ENCODE peak calls at places on chromosomes 13 and 19, in five cellular contexts. T is IMR-90, R is fibroblast of lung, U is uterus, Z is SK-N-SH. L is an unnamed sample.

GRCh38 chr13:40338217-40338616 is 328.2 kb downstream of the FOXO1 start:
- DNase-seq in T (no peak), R (no peak), U (no peak), Z (no peak), L (no peak)

GRCh38 chr13:51000058-51000457 is 90.5 kb downstream of the RNASEH2B start:
- DNase-seq in T (no peak), R (peak; percentile 21), U (no peak), Z (no peak), L (no peak)

GRCh38 chr19:48630289-48631036 is 6.7 kb downstream of the DBP start:
- DNase-seq in T (no peak), R (peak; percentile 58), U (peak; percentile 77), Z (no peak), L (peak; percentile 75)

GRCh38 chr19:571127-571974 is 1.0 kb upstream of the BSG start:
- DNase-seq in T (peak; percentile 35), R (peak; percentile 51), U (no peak), Z (no peak), L (peak; percentile 63)

GRCh38 chr19:34493649-34494044 is 12.1 kb downstream of the WTIP start:
- DNase-seq in T (no peak), R (no peak), U (no peak), Z (no peak), L (no peak)

GRCh38 chr19:46328079-46328478 is 18.8 kb upstream of the PPP5C start:
- DNase-seq in T (no peak), R (peak; percentile 39), U (no peak), Z (no peak), L (peak; percentile 74)

GRCh38 chr19:39692166-39692565 is 12.1 kb upstream of the LGALS14 start:
- DNase-seq in T (no peak), R (no peak), U (no peak), Z (no peak), L (no peak)

GRCh38 chr19:35274323-35274722 is 5.6 kb downstream of the USF2 start:
- DNase-seq in T (no peak), R (no peak), U (no peak), Z (no peak), L (no peak)

GRCh38 chr19:17579523-17580244 is 24.2 kb downstream of the COLGALT1 start:
- DNase-seq in T (peak; percentile 26), R (peak; percentile 25), U (peak; percentile 68), Z (peak; percentile 92), L (peak; percentile 57)

GRCh38 chr19:47433121-47433520 is 13.8 kb upstream of the MEIS3 start:
- DNase-seq in T (no peak), R (no peak), U (no peak), Z (no peak), L (no peak)

GRCh38 chr13:24110011-24110410 is 50.5 kb upstream of the SPATA13 start:
- DNase-seq in T (no peak), R (no peak), U (no peak), Z (no peak), L (no peak)

GRCh38 chr13:113852536-113853517 is 11.0 kb downstream of the GAS6 start:
- DNase-seq in T (no peak), R (no peak), U (peak; percentile 16), Z (no peak), L (no peak)

GRCh38 chr19:38037151-38037611 is 130.2 kb downstream of the SIPA1L3 start:
- DNase-seq in T (no peak), R (no peak), U (no peak), Z (no peak), L (no peak)

GRCh38 chr13:91296011-91296410 is 51.5 kb upstream of the MIR17HG start:
- DNase-seq in T (no peak), R (no peak), U (no peak), Z (no peak), L (no peak)

GRCh38 chr19:49677901-49678674 is 1.0 kb downstream of the PRMT1 start:
- DNase-seq in T (peak; percentile 62), R (peak; percentile 40), U (peak; percentile 75), Z (peak; percentile 81), L (peak; percentile 72)

GRCh38 chr19:35702223-35703012 is 1.9 kb upstream of the ZBTB32 start:
- DNase-seq in T (peak; percentile 97), R (peak; percentile 97), U (peak; percentile 92), Z (peak; percentile 95), L (peak; percentile 98)

GRCh38 chr19:58558066-58558622 is at the start of gene UBE2M:
- DNase-seq in T (no peak), R (peak; percentile 51), U (peak; percentile 70), Z (no peak), L (peak; percentile 62)

GRCh38 chr19:12140545-12141404 is 625 bp upstream of the ZNF20 start:
- DNase-seq in T (peak; percentile 80), R (peak; percentile 70), U (peak; percentile 85), Z (peak; percentile 80), L (peak; percentile 84)

GRCh38 chr19:12139309-12139708 is 841 bp downstream of the ZNF20 start:
- DNase-seq in T (peak; percentile 8), R (peak; percentile 36), U (no peak), Z (no peak), L (peak; percentile 12)

GRCh38 chr19:12141405-12141736 is 1.2 kb upstream of the ZNF20 start:
- DNase-seq in T (no peak), R (no peak), U (no peak), Z (no peak), L (no peak)

GRCh38 chr19:12139885-12140544 is at the start of gene ZNF20:
- DNase-seq in T (peak; percentile 91), R (peak; percentile 90), U (peak; percentile 96), Z (peak; percentile 95), L (peak; percentile 94)

DNA sequence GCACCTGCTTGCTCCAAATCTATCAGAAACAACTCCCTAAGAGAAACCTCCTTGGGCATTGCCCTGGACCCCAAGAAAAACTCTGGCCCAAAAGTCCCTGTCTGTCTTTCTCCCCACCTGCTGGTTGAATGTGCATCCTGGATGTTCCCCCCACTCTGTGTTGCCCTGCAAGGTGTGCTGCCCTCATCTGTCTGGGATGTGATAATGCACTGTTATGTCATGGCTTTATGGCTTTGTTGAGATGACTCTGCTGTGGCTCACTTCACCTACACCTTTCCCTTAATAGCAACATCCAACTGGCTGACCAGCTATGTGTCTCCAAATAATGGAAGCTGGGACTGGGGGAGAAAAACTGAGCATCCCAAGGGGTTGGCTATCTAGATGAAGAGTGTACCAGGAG is 2.6 kb downstream of the ZNF20 start:
- DNase-seq in T (no peak), R (no peak), U (no peak), Z (no peak), L (no peak)
- TF ChIP-seq CTCF in T (no peak), R (no peak), U (no peak), Z (no peak), L (peak; percentile 10)

GRCh38 chr19:7500811-7501450 is 12.1 kb upstream of the PEX11G start:
- DNase-seq in T (peak; percentile 46), R (peak; percentile 73), U (no peak), Z (peak; percentile 93), L (peak; percentile 27)
- H3K4me3 ChIP-seq in T (peak overlapping the region; percentile 49), R (no peak overlapping the region), U (no peak overlapping the region), Z (peak overlapping the region; percentile 39), L (peak overlapping the region; percentile 38)

DNA sequence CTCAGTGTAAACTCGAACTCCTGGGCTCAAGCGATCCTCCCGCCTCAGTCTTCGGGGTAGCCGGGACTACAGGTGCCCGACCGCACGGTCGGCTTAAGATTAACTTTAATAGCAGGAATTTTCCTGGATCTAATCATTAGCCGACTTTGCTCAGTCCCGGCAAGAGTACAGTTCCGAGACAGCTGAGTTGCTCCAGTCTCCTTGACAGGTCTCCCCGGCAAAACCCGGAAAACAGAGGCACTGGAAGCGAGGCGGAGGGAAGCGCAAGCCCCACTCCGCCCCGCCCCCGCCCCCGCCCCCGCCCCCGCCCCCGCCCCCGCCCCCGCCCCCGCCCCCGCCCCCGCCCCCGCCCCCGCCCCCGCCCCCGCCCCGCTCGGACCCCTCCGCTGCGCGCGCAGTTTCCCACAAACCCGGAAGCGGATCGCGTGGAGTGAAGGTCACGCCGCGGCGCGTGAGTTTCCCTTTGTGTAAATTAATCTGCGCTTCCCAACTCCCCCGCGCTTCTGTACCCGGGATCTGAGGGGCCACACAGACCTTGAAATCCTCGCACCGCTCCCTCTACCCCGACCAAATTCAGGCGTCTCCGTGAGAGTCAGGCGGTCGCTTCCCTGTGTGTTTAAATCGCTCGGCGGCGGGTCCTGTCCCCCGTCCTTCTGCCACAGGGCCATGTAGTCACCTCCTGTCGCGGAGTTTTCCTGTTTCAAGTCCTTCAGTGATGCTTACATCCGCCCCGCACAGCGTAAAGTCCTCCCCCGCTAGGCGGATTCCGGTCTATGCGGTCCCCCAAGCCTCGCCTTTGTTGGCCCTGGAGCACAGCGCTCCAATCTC is at the start of gene ZNF480:
- DNase-seq in T (peak; percentile 73), R (peak; percentile 78), U (peak; percentile 77), Z (peak; percentile 93), L (peak; percentile 79)
- TF ChIP-seq CTCF in T (peak; percentile 13), R (peak; percentile 30), U (no peak), Z (peak; percentile 19), L (peak; percentile 13)

GRCh38 chr19:13241321-13242104 is 91.3 kb downstream of the IER2 start:
- DNase-seq in T (no peak), R (no peak), U (no peak), Z (no peak), L (no peak)
- H3K4me3 ChIP-seq in T (no peak overlapping the region), R (no peak overlapping the region), U (no peak overlapping the region), Z (no peak overlapping the region), L (no peak overlapping the region)

GRCh38 chr13:84917252-84917878 is 881.9 kb downstream of the SLITRK6 start:
- DNase-seq in T (peak; percentile 31), R (peak; percentile 16), U (no peak), Z (peak; percentile 34), L (peak; percentile 3)
- TF ChIP-seq CTCF in T (peak; percentile 50), R (peak; percentile 11), U (no peak), Z (peak; percentile 72), L (no peak)

GRCh38 chr19:18635831-18636182 is 1.0 kb upstream of the KLHL26 start:
- DNase-seq in T (no peak), R (no peak), U (no peak), Z (no peak), L (no peak)
- H3K4me3 ChIP-seq in T (no peak overlapping the region), R (no peak overlapping the region), U (no peak overlapping the region), Z (no peak overlapping the region), L (no peak overlapping the region)

GRCh38 chr13:104314926-104315535 is 1248.8 kb upstream of the SLC10A2 start:
- DNase-seq in T (peak; percentile 1), R (peak; percentile 32), U (no peak), Z (no peak), L (no peak)

GRCh38 chr13:104321756-104322155 is 1255.5 kb upstream of the SLC10A2 start:
- DNase-seq in T (no peak), R (no peak), U (no peak), Z (no peak), L (no peak)

GRCh38 chr13:104315606-104316005 is 1249.4 kb upstream of the SLC10A2 start:
- DNase-seq in T (peak; percentile 97), R (peak; percentile 99), U (no peak), Z (no peak), L (peak; percentile 72)

GRCh38 chr13:104320446-104320845 is 1254.2 kb upstream of the SLC10A2 start:
- DNase-seq in T (peak; percentile 4), R (peak; percentile 43), U (no peak), Z (no peak), L (no peak)

DNA sequence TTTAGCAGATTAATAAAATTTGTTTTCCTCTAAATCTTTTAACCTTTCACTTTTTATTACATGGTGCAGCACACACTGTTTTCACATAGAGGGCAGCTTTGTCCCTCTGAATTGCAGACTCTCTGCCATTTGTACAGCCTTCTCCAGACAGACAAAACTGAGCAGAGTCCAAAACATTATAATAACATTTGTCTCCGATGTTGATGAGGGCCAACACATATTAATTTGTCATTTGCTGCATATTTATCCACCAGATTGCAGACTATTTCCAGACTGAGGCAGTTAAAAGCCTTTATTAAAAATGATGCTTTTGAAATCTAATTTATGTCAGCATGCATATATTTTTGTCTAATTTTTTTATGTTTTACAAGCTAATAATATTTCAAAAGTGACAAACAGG is 1251.9 kb upstream of the SLC10A2 start:
- DNase-seq in T (peak; percentile 49), R (peak; percentile 57), U (no peak), Z (peak; percentile 49), L (peak; percentile 21)
- TF ChIP-seq CTCF in T (peak; percentile 58), R (peak; percentile 61), U (no peak), Z (peak; percentile 58), L (peak; percentile 45)

GRCh38 chr13:52786747-52787146 is 47.1 kb upstream of the CNMD start:
- DNase-seq in T (no peak), R (no peak), U (no peak), Z (no peak), L (no peak)
- H3K4me3 ChIP-seq in T (no peak overlapping the region), R (no peak overlapping the region), U (no peak overlapping the region), Z (no peak overlapping the region), L (no peak overlapping the region)